ENCODE peak calls at places on chromosomes 13 and 19, in six cellular contexts. One of them, this sample, is unnamed.

GRCh38 chr19:52494518-52494917 is 33.0 kb upstream of the ZNF808 start:
- DNase-seq in activated naive CD4-positive, alpha-beta T cell treated with Interleukin-2 at 50 U/mL for 16 hours: no peak
- DNase-seq in T-cell: no peak
- DNase-seq in cardiac fibroblast: no peak
- DNase-seq in anterior cingulate cortex: no peak
- DNase-seq in activated CD4-positive, alpha-beta T cell treated with anti-CD3 and anti-CD28 coated beads, Interleukin-2, amount 10 ng/mL, durations not matched to agents 7 days and 5 days: no peak
- DNase-seq in this sample: no peak

GRCh38 chr19:31339405-31339804 is 9.8 kb downstream of the TSHZ3 start:
- DNase-seq in anterior cingulate cortex: no peak
- DNase-seq in activated naive CD4-positive, alpha-beta T cell treated with Interleukin-2 at 50 U/mL for 16 hours: no peak
- DNase-seq in activated CD4-positive, alpha-beta T cell treated with anti-CD3 and anti-CD28 coated beads, Interleukin-2, amount 10 ng/mL, durations not matched to agents 7 days and 5 days: no peak
- DNase-seq in T-cell: no peak
- DNase-seq in cardiac fibroblast: peak; percentile 16
- DNase-seq in this sample: no peak

GRCh38 chr13:32594339-32594738 is 8.1 kb downstream of the PDS5B start:
- DNase-seq in cardiac fibroblast: peak; percentile 29
- DNase-seq in activated naive CD4-positive, alpha-beta T cell treated with Interleukin-2 at 50 U/mL for 16 hours: no peak
- DNase-seq in activated CD4-positive, alpha-beta T cell treated with anti-CD3 and anti-CD28 coated beads, Interleukin-2, amount 10 ng/mL, durations not matched to agents 7 days and 5 days: no peak
- DNase-seq in T-cell: no peak
- DNase-seq in anterior cingulate cortex: no peak
- DNase-seq in this sample: no peak

GRCh38 chr13:95956589-95957148 is 96.5 kb downstream of the UGGT2 start:
- DNase-seq in anterior cingulate cortex: no peak
- DNase-seq in activated CD4-positive, alpha-beta T cell treated with anti-CD3 and anti-CD28 coated beads, Interleukin-2, amount 10 ng/mL, durations not matched to agents 7 days and 5 days: no peak
- DNase-seq in T-cell: no peak
- DNase-seq in activated naive CD4-positive, alpha-beta T cell treated with Interleukin-2 at 50 U/mL for 16 hours: no peak
- DNase-seq in cardiac fibroblast: peak; percentile 7
- DNase-seq in this sample: no peak

GRCh38 chr19:4337906-4338440 is 654 bp downstream of the STAP2 start:
- DNase-seq in cardiac fibroblast: peak; percentile 39
- DNase-seq in activated naive CD4-positive, alpha-beta T cell treated with Interleukin-2 at 50 U/mL for 16 hours: no peak
- DNase-seq in activated CD4-positive, alpha-beta T cell treated with anti-CD3 and anti-CD28 coated beads, Interleukin-2, amount 10 ng/mL, durations not matched to agents 7 days and 5 days: no peak
- DNase-seq in anterior cingulate cortex: no peak
- DNase-seq in T-cell: no peak
- DNase-seq in this sample: no peak

GRCh38 chr13:94996445-94996844 is 284.1 kb upstream of the SOX21 start:
- DNase-seq in anterior cingulate cortex: no peak
- DNase-seq in cardiac fibroblast: no peak
- DNase-seq in T-cell: no peak
- DNase-seq in activated naive CD4-positive, alpha-beta T cell treated with Interleukin-2 at 50 U/mL for 16 hours: no peak
- DNase-seq in activated CD4-positive, alpha-beta T cell treated with anti-CD3 and anti-CD28 coated beads, Interleukin-2, amount 10 ng/mL, durations not matched to agents 7 days and 5 days: no peak
- DNase-seq in this sample: no peak

GRCh38 chr19:30651691-30652090 is 279.5 kb downstream of the ZNF536 start:
- DNase-seq in activated CD4-positive, alpha-beta T cell treated with anti-CD3 and anti-CD28 coated beads, Interleukin-2, amount 10 ng/mL, durations not matched to agents 7 days and 5 days: no peak
- DNase-seq in cardiac fibroblast: no peak
- DNase-seq in anterior cingulate cortex: no peak
- DNase-seq in T-cell: no peak
- DNase-seq in activated naive CD4-positive, alpha-beta T cell treated with Interleukin-2 at 50 U/mL for 16 hours: no peak
- DNase-seq in this sample: no peak

GRCh38 chr19:41409288-41409687 is 11.7 kb downstream of the BCKDHA start:
- DNase-seq in T-cell: no peak
- DNase-seq in cardiac fibroblast: peak; percentile 48
- DNase-seq in activated naive CD4-positive, alpha-beta T cell treated with Interleukin-2 at 50 U/mL for 16 hours: no peak
- DNase-seq in activated CD4-positive, alpha-beta T cell treated with anti-CD3 and anti-CD28 coated beads, Interleukin-2, amount 10 ng/mL, durations not matched to agents 7 days and 5 days: no peak
- DNase-seq in anterior cingulate cortex: no peak
- DNase-seq in this sample: no peak

GRCh38 chr19:47512183-47512947 is 2.5 kb downstream of the NAPA start:
- DNase-seq in T-cell: no peak
- DNase-seq in anterior cingulate cortex: no peak
- DNase-seq in activated naive CD4-positive, alpha-beta T cell treated with Interleukin-2 at 50 U/mL for 16 hours: no peak
- DNase-seq in cardiac fibroblast: peak; percentile 70
- DNase-seq in activated CD4-positive, alpha-beta T cell treated with anti-CD3 and anti-CD28 coated beads, Interleukin-2, amount 10 ng/mL, durations not matched to agents 7 days and 5 days: peak; percentile 40
- DNase-seq in this sample: no peak

GRCh38 chr19:42424345-42424707 is 2.9 kb downstream of the LIPE start:
- DNase-seq in T-cell: no peak
- DNase-seq in activated naive CD4-positive, alpha-beta T cell treated with Interleukin-2 at 50 U/mL for 16 hours: no peak
- DNase-seq in anterior cingulate cortex: no peak
- DNase-seq in cardiac fibroblast: no peak
- DNase-seq in activated CD4-positive, alpha-beta T cell treated with anti-CD3 and anti-CD28 coated beads, Interleukin-2, amount 10 ng/mL, durations not matched to agents 7 days and 5 days: no peak
- DNase-seq in this sample: no peak

GRCh38 chr19:384801-385169 is 24.2 kb downstream of the C2CD4C start:
- DNase-seq in activated CD4-positive, alpha-beta T cell treated with anti-CD3 and anti-CD28 coated beads, Interleukin-2, amount 10 ng/mL, durations not matched to agents 7 days and 5 days: no peak
- DNase-seq in T-cell: no peak
- DNase-seq in cardiac fibroblast: no peak
- DNase-seq in anterior cingulate cortex: no peak
- DNase-seq in activated naive CD4-positive, alpha-beta T cell treated with Interleukin-2 at 50 U/mL for 16 hours: no peak
- DNase-seq in this sample: no peak

GRCh38 chr19:6020166-6020967 is 42.4 kb upstream of the RANBP3 start:
- DNase-seq in cardiac fibroblast: peak; percentile 30
- DNase-seq in activated CD4-positive, alpha-beta T cell treated with anti-CD3 and anti-CD28 coated beads, Interleukin-2, amount 10 ng/mL, durations not matched to agents 7 days and 5 days: no peak
- DNase-seq in activated naive CD4-positive, alpha-beta T cell treated with Interleukin-2 at 50 U/mL for 16 hours: no peak
- DNase-seq in anterior cingulate cortex: no peak
- DNase-seq in T-cell: no peak
- DNase-seq in this sample: no peak

GRCh38 chr13:114142640-114143490 is 10.4 kb upstream of the RASA3 start:
- DNase-seq in activated naive CD4-positive, alpha-beta T cell treated with Interleukin-2 at 50 U/mL for 16 hours: peak; percentile 67
- DNase-seq in cardiac fibroblast: no peak
- DNase-seq in T-cell: peak; percentile 86
- DNase-seq in anterior cingulate cortex: no peak
- DNase-seq in activated CD4-positive, alpha-beta T cell treated with anti-CD3 and anti-CD28 coated beads, Interleukin-2, amount 10 ng/mL, durations not matched to agents 7 days and 5 days: peak; percentile 92
- DNase-seq in this sample: no peak

GRCh38 chr19:54336893-54337857 is 1.8 kb downstream of the LILRA4 start:
- DNase-seq in cardiac fibroblast: no peak
- DNase-seq in activated naive CD4-positive, alpha-beta T cell treated with Interleukin-2 at 50 U/mL for 16 hours: no peak
- DNase-seq in T-cell: no peak
- DNase-seq in activated CD4-positive, alpha-beta T cell treated with anti-CD3 and anti-CD28 coated beads, Interleukin-2, amount 10 ng/mL, durations not matched to agents 7 days and 5 days: no peak
- DNase-seq in anterior cingulate cortex: no peak
- DNase-seq in this sample: no peak

GRCh38 chr19:49157445-49158224 is at the start of gene TRPM4:
- DNase-seq in cardiac fibroblast: peak; percentile 82
- DNase-seq in anterior cingulate cortex: peak; percentile 30
- DNase-seq in T-cell: no peak
- DNase-seq in activated naive CD4-positive, alpha-beta T cell treated with Interleukin-2 at 50 U/mL for 16 hours: peak; percentile 52
- DNase-seq in activated CD4-positive, alpha-beta T cell treated with anti-CD3 and anti-CD28 coated beads, Interleukin-2, amount 10 ng/mL, durations not matched to agents 7 days and 5 days: peak; percentile 49
- DNase-seq in this sample: no peak

GRCh38 chr13:25733696-25734435 is 317.9 kb downstream of the SHISA2 start:
- DNase-seq in anterior cingulate cortex: no peak
- DNase-seq in cardiac fibroblast: no peak
- DNase-seq in T-cell: no peak
- DNase-seq in activated naive CD4-positive, alpha-beta T cell treated with Interleukin-2 at 50 U/mL for 16 hours: no peak
- DNase-seq in activated CD4-positive, alpha-beta T cell treated with anti-CD3 and anti-CD28 coated beads, Interleukin-2, amount 10 ng/mL, durations not matched to agents 7 days and 5 days: no peak
- DNase-seq in this sample: no peak

GRCh38 chr13:28031929-28032328 is 43.4 kb upstream of the URAD start:
- DNase-seq in activated CD4-positive, alpha-beta T cell treated with anti-CD3 and anti-CD28 coated beads, Interleukin-2, amount 10 ng/mL, durations not matched to agents 7 days and 5 days: no peak
- DNase-seq in T-cell: no peak
- DNase-seq in activated naive CD4-positive, alpha-beta T cell treated with Interleukin-2 at 50 U/mL for 16 hours: no peak
- DNase-seq in anterior cingulate cortex: no peak
- DNase-seq in cardiac fibroblast: no peak
- DNase-seq in this sample: no peak

GRCh38 chr19:927044-927706 is 1.3 kb downstream of the ARID3A start:
- DNase-seq in cardiac fibroblast: peak; percentile 61
- DNase-seq in activated naive CD4-positive, alpha-beta T cell treated with Interleukin-2 at 50 U/mL for 16 hours: no peak
- DNase-seq in anterior cingulate cortex: no peak
- DNase-seq in T-cell: no peak
- DNase-seq in activated CD4-positive, alpha-beta T cell treated with anti-CD3 and anti-CD28 coated beads, Interleukin-2, amount 10 ng/mL, durations not matched to agents 7 days and 5 days: no peak
- DNase-seq in this sample: peak; percentile 79

GRCh38 chr19:42285546-42285945 is 16.4 kb upstream of the PRR19 start:
- DNase-seq in anterior cingulate cortex: no peak
- DNase-seq in T-cell: no peak
- DNase-seq in activated CD4-positive, alpha-beta T cell treated with anti-CD3 and anti-CD28 coated beads, Interleukin-2, amount 10 ng/mL, durations not matched to agents 7 days and 5 days: no peak
- DNase-seq in activated naive CD4-positive, alpha-beta T cell treated with Interleukin-2 at 50 U/mL for 16 hours: no peak
- DNase-seq in cardiac fibroblast: no peak
- DNase-seq in this sample: no peak

GRCh38 chr13:109654341-109655205 is 131.8 kb downstream of the IRS2 start:
- DNase-seq in activated CD4-positive, alpha-beta T cell treated with anti-CD3 and anti-CD28 coated beads, Interleukin-2, amount 10 ng/mL, durations not matched to agents 7 days and 5 days: no peak
- DNase-seq in anterior cingulate cortex: no peak
- DNase-seq in activated naive CD4-positive, alpha-beta T cell treated with Interleukin-2 at 50 U/mL for 16 hours: no peak
- DNase-seq in T-cell: no peak
- DNase-seq in cardiac fibroblast: peak; percentile 72
- DNase-seq in this sample: no peak

GRCh38 chr13:75264611-75265010 is 217.4 kb downstream of the TBC1D4 start:
- DNase-seq in activated naive CD4-positive, alpha-beta T cell treated with Interleukin-2 at 50 U/mL for 16 hours: no peak
- DNase-seq in cardiac fibroblast: no peak
- DNase-seq in T-cell: no peak
- DNase-seq in activated CD4-positive, alpha-beta T cell treated with anti-CD3 and anti-CD28 coated beads, Interleukin-2, amount 10 ng/mL, durations not matched to agents 7 days and 5 days: no peak
- DNase-seq in anterior cingulate cortex: no peak
- DNase-seq in this sample: no peak

GRCh38 chr13:36829753-36830152 is 10.7 kb downstream of the RFXAP start:
- DNase-seq in anterior cingulate cortex: no peak
- DNase-seq in cardiac fibroblast: no peak
- DNase-seq in activated naive CD4-positive, alpha-beta T cell treated with Interleukin-2 at 50 U/mL for 16 hours: no peak
- DNase-seq in activated CD4-positive, alpha-beta T cell treated with anti-CD3 and anti-CD28 coated beads, Interleukin-2, amount 10 ng/mL, durations not matched to agents 7 days and 5 days: no peak
- DNase-seq in T-cell: no peak
- DNase-seq in this sample: no peak

GRCh38 chr13:28138756-28139470 is 568 bp downstream of the PAN3 start:
- DNase-seq in T-cell: peak; percentile 82
- DNase-seq in activated CD4-positive, alpha-beta T cell treated with anti-CD3 and anti-CD28 coated beads, Interleukin-2, amount 10 ng/mL, durations not matched to agents 7 days and 5 days: peak; percentile 93
- DNase-seq in activated naive CD4-positive, alpha-beta T cell treated with Interleukin-2 at 50 U/mL for 16 hours: peak; percentile 89
- DNase-seq in anterior cingulate cortex: peak; percentile 49
- DNase-seq in cardiac fibroblast: peak; percentile 97
- DNase-seq in this sample: peak; percentile 87

GRCh38 chr19:45492627-45493470 is 4.0 kb downstream of the RTN2 start:
- DNase-seq in T-cell: no peak
- DNase-seq in activated naive CD4-positive, alpha-beta T cell treated with Interleukin-2 at 50 U/mL for 16 hours: no peak
- DNase-seq in cardiac fibroblast: peak; percentile 89
- DNase-seq in anterior cingulate cortex: peak; percentile 27
- DNase-seq in activated CD4-positive, alpha-beta T cell treated with anti-CD3 and anti-CD28 coated beads, Interleukin-2, amount 10 ng/mL, durations not matched to agents 7 days and 5 days: no peak
- DNase-seq in this sample: peak; percentile 77

GRCh38 chr19:35023428-35023827 is 6.8 kb upstream of the SCN1B start:
- DNase-seq in activated naive CD4-positive, alpha-beta T cell treated with Interleukin-2 at 50 U/mL for 16 hours: no peak
- DNase-seq in activated CD4-positive, alpha-beta T cell treated with anti-CD3 and anti-CD28 coated beads, Interleukin-2, amount 10 ng/mL, durations not matched to agents 7 days and 5 days: no peak
- DNase-seq in anterior cingulate cortex: no peak
- DNase-seq in cardiac fibroblast: no peak
- DNase-seq in T-cell: no peak
- DNase-seq in this sample: no peak

GRCh38 chr19:58217069-58217481 is 11.6 kb upstream of the ZNF544 start:
- DNase-seq in activated naive CD4-positive, alpha-beta T cell treated with Interleukin-2 at 50 U/mL for 16 hours: no peak
- DNase-seq in T-cell: no peak
- DNase-seq in activated CD4-positive, alpha-beta T cell treated with anti-CD3 and anti-CD28 coated beads, Interleukin-2, amount 10 ng/mL, durations not matched to agents 7 days and 5 days: no peak
- DNase-seq in cardiac fibroblast: no peak
- DNase-seq in anterior cingulate cortex: no peak
- DNase-seq in this sample: no peak

GRCh38 chr19:56690668-56691067 is 19.1 kb upstream of the ZNF835 start:
- DNase-seq in T-cell: no peak
- DNase-seq in activated naive CD4-positive, alpha-beta T cell treated with Interleukin-2 at 50 U/mL for 16 hours: no peak
- DNase-seq in anterior cingulate cortex: no peak
- DNase-seq in activated CD4-positive, alpha-beta T cell treated with anti-CD3 and anti-CD28 coated beads, Interleukin-2, amount 10 ng/mL, durations not matched to agents 7 days and 5 days: no peak
- DNase-seq in cardiac fibroblast: no peak
- DNase-seq in this sample: no peak

GRCh38 chr13:56622840-56623239 is 517.9 kb upstream of the PRR20A start:
- DNase-seq in activated naive CD4-positive, alpha-beta T cell treated with Interleukin-2 at 50 U/mL for 16 hours: no peak
- DNase-seq in anterior cingulate cortex: no peak
- DNase-seq in activated CD4-positive, alpha-beta T cell treated with anti-CD3 and anti-CD28 coated beads, Interleukin-2, amount 10 ng/mL, durations not matched to agents 7 days and 5 days: no peak
- DNase-seq in T-cell: no peak
- DNase-seq in cardiac fibroblast: no peak
- DNase-seq in this sample: no peak

GRCh38 chr19:38206928-38207327 is 17.1 kb downstream of the DPF1 start:
- DNase-seq in T-cell: no peak
- DNase-seq in activated naive CD4-positive, alpha-beta T cell treated with Interleukin-2 at 50 U/mL for 16 hours: no peak
- DNase-seq in cardiac fibroblast: no peak
- DNase-seq in activated CD4-positive, alpha-beta T cell treated with anti-CD3 and anti-CD28 coated beads, Interleukin-2, amount 10 ng/mL, durations not matched to agents 7 days and 5 days: no peak
- DNase-seq in anterior cingulate cortex: no peak
- DNase-seq in this sample: no peak

GRCh38 chr19:4742717-4743646 is 19.3 kb upstream of the DPP9 start:
- DNase-seq in T-cell: no peak
- DNase-seq in activated naive CD4-positive, alpha-beta T cell treated with Interleukin-2 at 50 U/mL for 16 hours: no peak
- DNase-seq in cardiac fibroblast: no peak
- DNase-seq in activated CD4-positive, alpha-beta T cell treated with anti-CD3 and anti-CD28 coated beads, Interleukin-2, amount 10 ng/mL, durations not matched to agents 7 days and 5 days: no peak
- DNase-seq in anterior cingulate cortex: no peak
- DNase-seq in this sample: no peak

GRCh38 chr19:10535613-10536012 is 8.1 kb upstream of the ATG4D start:
- DNase-seq in T-cell: no peak
- DNase-seq in cardiac fibroblast: no peak
- DNase-seq in activated CD4-positive, alpha-beta T cell treated with anti-CD3 and anti-CD28 coated beads, Interleukin-2, amount 10 ng/mL, durations not matched to agents 7 days and 5 days: no peak
- DNase-seq in anterior cingulate cortex: no peak
- DNase-seq in activated naive CD4-positive, alpha-beta T cell treated with Interleukin-2 at 50 U/mL for 16 hours: no peak
- DNase-seq in this sample: no peak

GRCh38 chr13:32362574-32362973 is 47.3 kb downstream of the BRCA2 start:
- DNase-seq in activated naive CD4-positive, alpha-beta T cell treated with Interleukin-2 at 50 U/mL for 16 hours: no peak
- DNase-seq in cardiac fibroblast: no peak
- DNase-seq in T-cell: no peak
- DNase-seq in anterior cingulate cortex: no peak
- DNase-seq in activated CD4-positive, alpha-beta T cell treated with anti-CD3 and anti-CD28 coated beads, Interleukin-2, amount 10 ng/mL, durations not matched to agents 7 days and 5 days: no peak
- DNase-seq in this sample: no peak

GRCh38 chr13:52713894-52714293 is 25.7 kb downstream of the CNMD start:
- DNase-seq in activated naive CD4-positive, alpha-beta T cell treated with Interleukin-2 at 50 U/mL for 16 hours: no peak
- DNase-seq in T-cell: no peak
- DNase-seq in anterior cingulate cortex: no peak
- DNase-seq in cardiac fibroblast: peak; percentile 23
- DNase-seq in activated CD4-positive, alpha-beta T cell treated with anti-CD3 and anti-CD28 coated beads, Interleukin-2, amount 10 ng/mL, durations not matched to agents 7 days and 5 days: no peak
- DNase-seq in this sample: no peak

GRCh38 chr19:17950310-17951150 is 16.4 kb upstream of the KCNN1 start:
- DNase-seq in T-cell: no peak
- DNase-seq in cardiac fibroblast: no peak
- DNase-seq in activated CD4-positive, alpha-beta T cell treated with anti-CD3 and anti-CD28 coated beads, Interleukin-2, amount 10 ng/mL, durations not matched to agents 7 days and 5 days: peak; percentile 28
- DNase-seq in anterior cingulate cortex: no peak
- DNase-seq in activated naive CD4-positive, alpha-beta T cell treated with Interleukin-2 at 50 U/mL for 16 hours: peak; percentile 52
- DNase-seq in this sample: peak; percentile 69

This sample was measured in GM20000.